ENCODE peak calls at places on chromosomes 5 and 9, in ten cellular contexts. G is breast epithelium, C is sigmoid colon, M is lower leg skin, S is heart left ventricle, A is spleen, I is IMR-90, T is tibial nerve, V is upper lobe of left lung, B is ovary. R is an unnamed sample.

GRCh38 chr9:81268048-81268447 is 421.3 kb downstream of the TLE1 start:
- DNase-seq in G (no peak), C (no peak), M (no peak), S (no peak), A (no peak), I (peak), T (no peak), V (no peak), B (no peak), R (no peak)

GRCh38 chr5:143376195-143376772 is 27.2 kb downstream of the NR3C1 start:
- DNase-seq in G (no peak), C (no peak), M (no peak), S (no peak), A (no peak), I (no peak), T (no peak), V (no peak), B (no peak), R (no peak)

GRCh38 chr9:135893104-135893503 is 14.2 kb downstream of the CAMSAP1 start:
- DNase-seq in G (no peak), C (no peak), M (no peak), S (no peak), A (no peak), I (no peak), T (no peak), V (no peak), B (no peak), R (no peak)

GRCh38 chr5:124683917-124684555 is 62.4 kb downstream of the ZNF608 start:
- DNase-seq in G (no peak), C (no peak), M (no peak), S (no peak), A (no peak), I (no peak), T (no peak), V (no peak), B (no peak), R (no peak)

GRCh38 chr5:76542236-76542635 is 81.0 kb downstream of the F2RL2 start:
- DNase-seq in G (no peak), C (no peak), M (no peak), S (no peak), A (no peak), I (no peak), T (no peak), V (no peak), B (no peak), R (no peak)

GRCh38 chr5:115686692-115687054 is 60.8 kb upstream of the TMED7 start:
- DNase-seq in G (no peak), C (no peak), M (no peak), S (no peak), A (no peak), I (peak), T (no peak), V (no peak), B (no peak), R (no peak)

GRCh38 chr5:137075163-137075970 is 423.8 kb downstream of the SPOCK1 start:
- DNase-seq in G (peak), C (no peak), M (no peak), S (peak), A (no peak), I (peak), T (no peak), V (peak), B (peak), R (no peak)

GRCh38 chr5:174411513-174411819 is 312.9 kb upstream of the MSX2 start:
- DNase-seq in G (no peak), C (no peak), M (no peak), S (no peak), A (no peak), I (no peak), T (no peak), V (no peak), B (no peak), R (no peak)

GRCh38 chr5:124872615-124873014 is 126.2 kb upstream of the ZNF608 start:
- DNase-seq in G (no peak), C (no peak), M (no peak), S (no peak), A (no peak), I (no peak), T (no peak), V (no peak), B (no peak), R (no peak)

GRCh38 chr5:13248236-13248635 is 696.3 kb downstream of the DNAH5 start:
- DNase-seq in G (no peak), C (no peak), M (no peak), S (no peak), A (no peak), I (no peak), T (no peak), V (no peak), B (no peak), R (no peak)

GRCh38 chr9:78356634-78357033 is 59.7 kb downstream of the PSAT1 start:
- DNase-seq in G (no peak), C (no peak), M (no peak), S (no peak), A (no peak), I (no peak), T (no peak), V (no peak), B (no peak), R (no peak)

GRCh38 chr9:111975709-111976108 is 79.1 kb downstream of the UGCG start:
- DNase-seq in G (no peak), C (no peak), M (no peak), S (peak), A (no peak), I (no peak), T (no peak), V (peak), B (no peak), R (peak)

GRCh38 chr5:180040287-180041214 is 31.0 kb downstream of the RNF130 start:
- DNase-seq in G (no peak), C (no peak), M (no peak), S (no peak), A (no peak), I (no peak), T (no peak), V (no peak), B (no peak), R (no peak)

GRCh38 chr5:19886123-19886921 is 101.7 kb downstream of the CDH18 start:
- DNase-seq in G (no peak), C (no peak), M (no peak), S (no peak), A (no peak), I (peak), T (no peak), V (no peak), B (no peak), R (no peak)

GRCh38 chr5:10283927-10284635 is 23.6 kb downstream of the CMBL start:
- DNase-seq in G (peak), C (peak), M (peak), S (peak), A (peak), I (peak), T (peak), V (peak), B (peak), R (peak)

GRCh38 chr9:114836769-114837168 is 30.9 kb upstream of the TNFSF15 start:
- DNase-seq in G (no peak), C (no peak), M (no peak), S (no peak), A (no peak), I (no peak), T (no peak), V (no peak), B (no peak), R (no peak)

GRCh38 chr5:36374275-36374862 is 72.7 kb upstream of the RANBP3L start:
- DNase-seq in G (peak), C (no peak), M (peak), S (no peak), A (no peak), I (peak), T (no peak), V (no peak), B (no peak), R (no peak)

GRCh38 chr9:38018964-38019602 is 49.9 kb downstream of the SHB start:
- DNase-seq in G (no peak), C (peak), M (no peak), S (peak), A (no peak), I (peak), T (no peak), V (peak), B (no peak), R (no peak)

GRCh38 chr9:91423785-91424402 is at the start of gene NFIL3:
- DNase-seq in G (peak), C (peak), M (peak), S (peak), A (peak), I (peak), T (peak), V (peak), B (peak), R (peak)

GRCh38 chr5:147507480-147508126 is 2.3 kb downstream of the DPYSL3 start:
- DNase-seq in G (no peak), C (peak), M (no peak), S (no peak), A (no peak), I (peak), T (no peak), V (no peak), B (no peak), R (no peak)

GRCh38 chr5:80973027-80973426 is 12.9 kb downstream of the RASGRF2 start:
- DNase-seq in G (no peak), C (no peak), M (no peak), S (no peak), A (no peak), I (no peak), T (no peak), V (no peak), B (no peak), R (no peak)

GRCh38 chr5:160209917-160210316 is 19.4 kb upstream of the FABP6 start:
- DNase-seq in G (no peak), C (no peak), M (no peak), S (no peak), A (no peak), I (no peak), T (no peak), V (no peak), B (no peak), R (no peak)

GRCh38 chr9:91583161-91583875 is 159.7 kb upstream of the NFIL3 start:
- DNase-seq in G (no peak), C (no peak), M (no peak), S (no peak), A (no peak), I (no peak), T (no peak), V (no peak), B (no peak), R (no peak)

GRCh38 chr9:21967169-21967568 is 27.0 kb downstream of the CDKN2A start:
- DNase-seq in G (no peak), C (no peak), M (no peak), S (no peak), A (no peak), I (no peak), T (no peak), V (no peak), B (no peak), R (no peak)

GRCh38 chr5:171207256-171207866 is 101.7 kb upstream of the TLX3 start:
- DNase-seq in G (no peak), C (no peak), M (no peak), S (no peak), A (no peak), I (peak), T (no peak), V (no peak), B (no peak), R (no peak)

GRCh38 chr9:91100878-91101450 is 260.8 kb downstream of the AUH start:
- DNase-seq in G (no peak), C (peak), M (peak), S (peak), A (no peak), I (peak), T (peak), V (peak), B (no peak), R (no peak)

GRCh38 chr5:140090251-140090650 is 23.7 kb upstream of the PURA start:
- DNase-seq in G (no peak), C (no peak), M (no peak), S (no peak), A (no peak), I (no peak), T (no peak), V (no peak), B (no peak), R (no peak)

GRCh38 chr5:60649288-60649917 is 50.6 kb downstream of the DEPDC1B start:
- DNase-seq in G (no peak), C (no peak), M (no peak), S (no peak), A (no peak), I (peak), T (no peak), V (no peak), B (no peak), R (no peak)

GRCh38 chr5:115324021-115324420 is 27.6 kb upstream of the CCDC112 start:
- DNase-seq in G (no peak), C (no peak), M (no peak), S (no peak), A (no peak), I (peak), T (no peak), V (no peak), B (no peak), R (no peak)

GRCh38 chr5:2168601-2169416 is 286.1 kb upstream of the IRX4 start:
- DNase-seq in G (no peak), C (no peak), M (no peak), S (no peak), A (peak), I (no peak), T (no peak), V (no peak), B (no peak), R (no peak)

GRCh38 chr9:26975728-26976707 is 19.8 kb downstream of the IFT74 start:
- DNase-seq in G (no peak), C (no peak), M (no peak), S (peak), A (no peak), I (peak), T (no peak), V (no peak), B (no peak), R (peak)

GRCh38 chr5:134370306-134370870 is 981 bp upstream of the UBE2B start:
- DNase-seq in G (no peak), C (no peak), M (no peak), S (no peak), A (no peak), I (no peak), T (no peak), V (no peak), B (no peak), R (no peak)

GRCh38 chr5:134370871-134371833 is at the start of gene UBE2B:
- DNase-seq in G (peak), C (peak), M (peak), S (peak), A (peak), I (peak), T (peak), V (peak), B (peak), R (peak)

GRCh38 chr5:134374234-134374633 is 2.9 kb downstream of the UBE2B start:
- DNase-seq in G (no peak), C (no peak), M (no peak), S (no peak), A (no peak), I (no peak), T (no peak), V (no peak), B (no peak), R (no peak)

DNA sequence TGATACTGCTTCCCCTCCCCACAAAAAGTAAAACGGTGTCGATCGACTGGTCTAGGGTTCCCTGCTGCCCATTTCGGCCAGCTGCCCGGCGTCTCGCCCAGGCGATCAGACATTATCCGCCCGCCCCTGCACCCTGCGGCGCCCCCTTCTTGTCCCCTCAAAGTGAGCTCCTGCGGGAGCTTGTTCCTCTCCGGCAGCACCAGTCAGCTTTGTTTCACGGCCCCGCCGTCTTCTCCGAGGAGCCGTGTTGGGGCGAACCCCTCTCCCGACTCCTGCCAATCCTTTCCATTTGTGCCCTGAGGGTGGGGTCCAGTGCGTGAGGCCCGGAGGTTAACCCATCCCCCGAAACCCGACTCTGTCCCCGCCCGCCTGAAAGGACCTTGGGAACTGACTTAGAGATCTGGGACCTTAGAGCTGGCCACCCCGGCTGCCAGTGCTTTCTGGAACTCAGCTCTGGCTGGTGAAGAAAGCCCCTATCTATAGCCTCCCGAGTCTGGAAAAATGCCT is 518 bp downstream of the UBE2B start:
- DNase-seq in G (peak), C (peak), M (peak), S (peak), A (peak), I (peak), T (peak), V (peak), B (peak), R (peak)
- TF ChIP-seq POLR2A in G (no peak), C (no peak), M (no peak), S (peak), A (no peak), I (no peak), T (no peak), V (no peak), B (no peak), R (no peak)

DNA sequence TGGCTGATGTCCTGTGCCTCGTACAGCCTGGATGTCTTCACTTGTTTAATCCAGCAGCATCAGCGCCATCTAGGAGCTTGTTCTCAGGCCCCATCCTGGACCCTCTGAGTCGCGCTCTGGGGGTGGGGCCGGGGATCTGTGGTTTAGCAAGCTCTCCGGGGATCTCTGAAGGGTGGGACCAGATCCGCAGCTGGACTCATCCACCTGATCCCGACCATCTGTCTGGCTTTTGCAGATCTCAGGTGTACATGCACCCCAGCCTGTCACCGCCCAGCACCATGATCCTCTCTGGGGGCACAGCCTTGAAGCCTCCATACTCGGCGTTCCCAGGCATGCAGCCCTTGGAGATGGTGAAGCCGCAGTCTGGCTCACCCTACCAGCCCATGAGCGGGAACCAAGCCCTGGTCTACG is 15.1 kb upstream of the POMT1 start:
- DNase-seq in G (no peak), C (no peak), M (no peak), S (no peak), A (no peak), I (no peak), T (no peak), V (no peak), B (no peak), R (no peak)
- TF ChIP-seq POLR2A in G (no peak), C (no peak), M (no peak), S (no peak), A (no peak), I (no peak), T (no peak), V (no peak), B (no peak), R (no peak)

GRCh38 chr9:34380511-34381315 is 4.0 kb upstream of the MYORG start:
- DNase-seq in G (no peak), C (peak), M (peak), S (peak), A (peak), I (peak), T (peak), V (peak), B (peak), R (peak)
- TF ChIP-seq POLR2A in G (no peak), C (peak), M (no peak), S (peak), A (no peak), I (no peak), T (no peak), V (peak), B (peak), R (peak)

GRCh38 chr5:56414056-56414455 is 180.9 kb upstream of the ANKRD55 start:
- DNase-seq in G (no peak), C (no peak), M (no peak), S (no peak), A (no peak), I (no peak), T (no peak), V (no peak), B (no peak), R (no peak)

GRCh38 chr5:56419667-56420066 is 186.5 kb upstream of the ANKRD55 start:
- DNase-seq in G (no peak), C (no peak), M (no peak), S (no peak), A (no peak), I (no peak), T (no peak), V (no peak), B (no peak), R (no peak)

GRCh38 chr5:56412601-56413379 is 179.7 kb upstream of the ANKRD55 start:
- DNase-seq in G (peak), C (peak), M (peak), S (peak), A (peak), I (no peak), T (peak), V (peak), B (no peak), R (peak)

GRCh38 chr5:56410696-56411095 is 177.6 kb upstream of the ANKRD55 start:
- DNase-seq in G (no peak), C (no peak), M (no peak), S (no peak), A (no peak), I (no peak), T (no peak), V (no peak), B (no peak), R (no peak)

DNA sequence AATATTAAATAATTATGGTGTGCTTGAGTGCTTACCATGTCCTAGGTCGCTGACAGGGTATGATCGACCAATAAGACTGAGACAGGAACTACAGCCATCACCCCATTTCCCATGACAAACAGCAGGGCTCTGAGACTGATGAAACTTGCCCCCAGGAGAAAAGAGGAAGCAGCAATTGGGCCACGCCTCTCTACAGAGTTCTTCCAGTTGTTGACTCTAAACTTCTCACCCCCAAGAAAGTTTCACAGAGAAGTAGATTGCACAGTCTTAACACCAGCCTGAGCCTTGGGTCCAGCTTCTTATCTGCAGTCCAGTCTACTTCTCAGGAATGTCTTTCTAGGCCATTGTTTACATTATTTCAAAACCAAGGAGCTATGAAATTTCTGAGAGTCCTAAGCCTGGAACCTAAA is 182.2 kb upstream of the ANKRD55 start:
- DNase-seq in G (no peak), C (peak), M (peak), S (peak), A (peak), I (peak), T (peak), V (peak), B (no peak), R (peak)
- TF ChIP-seq POLR2A in G (no peak), C (no peak), M (no peak), S (no peak), A (no peak), I (no peak), T (no peak), V (peak), B (no peak), R (no peak)

GRCh38 chr5:53560028-53560427 is 411 bp upstream of the NDUFS4 start:
- DNase-seq in G (no peak), C (no peak), M (no peak), S (no peak), A (no peak), I (no peak), T (no peak), V (no peak), B (no peak), R (no peak)

GRCh38 chr5:53558966-53559365 is 1.5 kb upstream of the NDUFS4 start:
- DNase-seq in G (no peak), C (no peak), M (no peak), S (no peak), A (no peak), I (no peak), T (no peak), V (no peak), B (no peak), R (no peak)

GRCh38 chr5:53556001-53556400 is 4.4 kb upstream of the NDUFS4 start:
- DNase-seq in G (no peak), C (no peak), M (no peak), S (no peak), A (no peak), I (no peak), T (no peak), V (no peak), B (no peak), R (no peak)

GRCh38 chr5:53557386-53557785 is 3.1 kb upstream of the NDUFS4 start:
- DNase-seq in G (no peak), C (no peak), M (no peak), S (no peak), A (no peak), I (peak), T (no peak), V (no peak), B (no peak), R (no peak)

GRCh38 chr5:53560506-53561191 is at the start of gene NDUFS4:
- DNase-seq in G (peak), C (peak), M (peak), S (peak), A (peak), I (peak), T (peak), V (peak), B (peak), R (peak)
- TF ChIP-seq POLR2A in G (peak), C (peak), M (no peak), S (peak), A (no peak), I (peak), T (no peak), V (peak), B (peak), R (peak)

GRCh38 chr5:109812698-109813097 is 123.0 kb downstream of the MAN2A1 start:
- DNase-seq in G (no peak), C (no peak), M (no peak), S (no peak), A (no peak), I (peak), T (no peak), V (no peak), B (no peak), R (no peak)
- TF ChIP-seq POLR2A in G (no peak), C (no peak), M (no peak), S (no peak), A (no peak), I (no peak), T (no peak), V (no peak), B (no peak), R (no peak)